ENCODE peak calls at places on chromosomes 4 and X, in ten cellular contexts. One of them, this sample, is unnamed.

GRCh38 chrX:17944833-17945497 is 83.9 kb upstream of the RAI2 start:
- DNase-seq in ovary: no peak
- DNase-seq in brain microvascular endothelial cell: no peak
- DNase-seq in thyroid gland: no peak
- DNase-seq in fibroblast of lung: peak; percentile 1
- DNase-seq in CD4-positive, alpha-beta memory T cell: no peak
- DNase-seq in DND-41: peak; percentile 14
- DNase-seq in cardiac muscle cell: peak; percentile 4
- DNase-seq in endothelial cell of umbilical vein: peak; percentile 1
- DNase-seq in GM23338: peak; percentile 57
- DNase-seq in this sample: peak; percentile 4

GRCh38 chrX:30561191-30561590 is 16.4 kb downstream of the TASL start:
- DNase-seq in ovary: no peak
- DNase-seq in brain microvascular endothelial cell: no peak
- DNase-seq in thyroid gland: no peak
- DNase-seq in fibroblast of lung: peak; percentile 18
- DNase-seq in CD4-positive, alpha-beta memory T cell: no peak
- DNase-seq in DND-41: no peak
- DNase-seq in cardiac muscle cell: peak; percentile 50
- DNase-seq in endothelial cell of umbilical vein: no peak
- DNase-seq in GM23338: no peak
- DNase-seq in this sample: no peak

GRCh38 chr4:180134116-180134866 is 2108.9 kb upstream of the TENM3 start:
- DNase-seq in ovary: no peak
- DNase-seq in brain microvascular endothelial cell: no peak
- DNase-seq in thyroid gland: peak; percentile 4
- DNase-seq in fibroblast of lung: peak; percentile 19
- DNase-seq in CD4-positive, alpha-beta memory T cell: no peak
- DNase-seq in DND-41: no peak
- DNase-seq in cardiac muscle cell: peak; percentile 72
- DNase-seq in endothelial cell of umbilical vein: no peak
- DNase-seq in GM23338: peak; percentile 30
- DNase-seq in this sample: no peak

GRCh38 chrX:70769659-70770232 is 138.8 kb downstream of the TEX11 start:
- DNase-seq in ovary: no peak
- DNase-seq in brain microvascular endothelial cell: no peak
- DNase-seq in thyroid gland: no peak
- DNase-seq in fibroblast of lung: peak; percentile 5
- DNase-seq in CD4-positive, alpha-beta memory T cell: no peak
- DNase-seq in DND-41: no peak
- DNase-seq in cardiac muscle cell: no peak
- DNase-seq in endothelial cell of umbilical vein: peak; percentile 3
- DNase-seq in GM23338: peak; percentile 4
- DNase-seq in this sample: peak; percentile 15

GRCh38 chrX:119887721-119888425 is 7.8 kb upstream of the AKAP14 start:
- DNase-seq in ovary: peak; percentile 29
- DNase-seq in brain microvascular endothelial cell: peak; percentile 29
- DNase-seq in thyroid gland: peak; percentile 56
- DNase-seq in fibroblast of lung: peak; percentile 49
- DNase-seq in CD4-positive, alpha-beta memory T cell: peak; percentile 54
- DNase-seq in DND-41: no peak
- DNase-seq in cardiac muscle cell: peak; percentile 65
- DNase-seq in endothelial cell of umbilical vein: peak; percentile 57
- DNase-seq in GM23338: peak; percentile 89
- DNase-seq in this sample: peak; percentile 65

GRCh38 chrX:41522681-41523080 is 75.5 kb downstream of the NYX start:
- DNase-seq in ovary: no peak
- DNase-seq in brain microvascular endothelial cell: no peak
- DNase-seq in thyroid gland: no peak
- DNase-seq in fibroblast of lung: no peak
- DNase-seq in CD4-positive, alpha-beta memory T cell: no peak
- DNase-seq in DND-41: no peak
- DNase-seq in cardiac muscle cell: no peak
- DNase-seq in endothelial cell of umbilical vein: no peak
- DNase-seq in GM23338: no peak
- DNase-seq in this sample: no peak

GRCh38 chrX:70504772-70505450 is 60.3 kb downstream of the DLG3 start:
- DNase-seq in ovary: no peak
- DNase-seq in brain microvascular endothelial cell: no peak
- DNase-seq in thyroid gland: no peak
- DNase-seq in fibroblast of lung: no peak
- DNase-seq in CD4-positive, alpha-beta memory T cell: no peak
- DNase-seq in DND-41: no peak
- DNase-seq in cardiac muscle cell: no peak
- DNase-seq in endothelial cell of umbilical vein: no peak
- DNase-seq in GM23338: no peak
- DNase-seq in this sample: no peak

GRCh38 chrX:1249101-1249887 is 19.3 kb upstream of the CSF2RA start:
- DNase-seq in ovary: no peak
- DNase-seq in brain microvascular endothelial cell: peak; percentile 12
- DNase-seq in thyroid gland: peak; percentile 47
- DNase-seq in fibroblast of lung: no peak
- DNase-seq in CD4-positive, alpha-beta memory T cell: peak; percentile 55
- DNase-seq in DND-41: peak; percentile 27
- DNase-seq in cardiac muscle cell: peak; percentile 82
- DNase-seq in endothelial cell of umbilical vein: no peak
- DNase-seq in GM23338: peak; percentile 86
- DNase-seq in this sample: peak; percentile 90

GRCh38 chr4:7195546-7196282 is 3.4 kb downstream of the SORCS2 start:
- DNase-seq in ovary: no peak
- DNase-seq in brain microvascular endothelial cell: peak; percentile 26
- DNase-seq in thyroid gland: no peak
- DNase-seq in fibroblast of lung: no peak
- DNase-seq in CD4-positive, alpha-beta memory T cell: no peak
- DNase-seq in DND-41: no peak
- DNase-seq in cardiac muscle cell: no peak
- DNase-seq in endothelial cell of umbilical vein: no peak
- DNase-seq in GM23338: no peak
- DNase-seq in this sample: no peak

GRCh38 chrX:39749728-39750127 is 348.0 kb downstream of the BCOR start:
- DNase-seq in ovary: no peak
- DNase-seq in brain microvascular endothelial cell: no peak
- DNase-seq in thyroid gland: no peak
- DNase-seq in fibroblast of lung: no peak
- DNase-seq in CD4-positive, alpha-beta memory T cell: no peak
- DNase-seq in DND-41: no peak
- DNase-seq in cardiac muscle cell: no peak
- DNase-seq in endothelial cell of umbilical vein: no peak
- DNase-seq in GM23338: peak; percentile 51
- DNase-seq in this sample: no peak

GRCh38 chr4:122539861-122540465 is 80.9 kb downstream of the IL21 start:
- DNase-seq in ovary: no peak
- DNase-seq in brain microvascular endothelial cell: peak; percentile 11
- DNase-seq in thyroid gland: no peak
- DNase-seq in fibroblast of lung: no peak
- DNase-seq in CD4-positive, alpha-beta memory T cell: peak; percentile 36
- DNase-seq in DND-41: no peak
- DNase-seq in cardiac muscle cell: no peak
- DNase-seq in endothelial cell of umbilical vein: peak; percentile 35
- DNase-seq in GM23338: no peak
- DNase-seq in this sample: no peak

GRCh38 chr4:78552398-78553396 is 1.1 kb downstream of the ANXA3 start:
- DNase-seq in ovary: no peak
- DNase-seq in brain microvascular endothelial cell: no peak
- DNase-seq in thyroid gland: peak; percentile 78
- DNase-seq in fibroblast of lung: no peak
- DNase-seq in CD4-positive, alpha-beta memory T cell: no peak
- DNase-seq in DND-41: no peak
- DNase-seq in cardiac muscle cell: peak; percentile 63
- DNase-seq in endothelial cell of umbilical vein: peak; percentile 76
- DNase-seq in GM23338: peak; percentile 87
- DNase-seq in this sample: no peak

GRCh38 chr4:5747746-5748365 is 36.9 kb downstream of the EVC start:
- DNase-seq in ovary: no peak
- DNase-seq in brain microvascular endothelial cell: peak; percentile 98
- DNase-seq in thyroid gland: peak; percentile 44
- DNase-seq in fibroblast of lung: peak; percentile 96
- DNase-seq in CD4-positive, alpha-beta memory T cell: no peak
- DNase-seq in DND-41: no peak
- DNase-seq in cardiac muscle cell: no peak
- DNase-seq in endothelial cell of umbilical vein: peak; percentile 93
- DNase-seq in GM23338: no peak
- DNase-seq in this sample: no peak

GRCh38 chrX:12480956-12481355 is 310.3 kb upstream of the PRPS2 start:
- DNase-seq in ovary: no peak
- DNase-seq in brain microvascular endothelial cell: no peak
- DNase-seq in thyroid gland: no peak
- DNase-seq in fibroblast of lung: no peak
- DNase-seq in CD4-positive, alpha-beta memory T cell: no peak
- DNase-seq in DND-41: no peak
- DNase-seq in cardiac muscle cell: no peak
- DNase-seq in endothelial cell of umbilical vein: no peak
- DNase-seq in GM23338: no peak
- DNase-seq in this sample: no peak

GRCh38 chr4:111268769-111269414 is 646.0 kb upstream of the PITX2 start:
- DNase-seq in ovary: no peak
- DNase-seq in brain microvascular endothelial cell: peak; percentile 1
- DNase-seq in thyroid gland: no peak
- DNase-seq in fibroblast of lung: peak; percentile 0
- DNase-seq in CD4-positive, alpha-beta memory T cell: no peak
- DNase-seq in DND-41: no peak
- DNase-seq in cardiac muscle cell: no peak
- DNase-seq in endothelial cell of umbilical vein: peak; percentile 50
- DNase-seq in GM23338: no peak
- DNase-seq in this sample: no peak

GRCh38 chrX:122866527-122866926 is 317.6 kb upstream of the GRIA3 start:
- DNase-seq in ovary: no peak
- DNase-seq in brain microvascular endothelial cell: peak; percentile 69
- DNase-seq in thyroid gland: no peak
- DNase-seq in fibroblast of lung: peak; percentile 40
- DNase-seq in CD4-positive, alpha-beta memory T cell: no peak
- DNase-seq in DND-41: no peak
- DNase-seq in cardiac muscle cell: no peak
- DNase-seq in endothelial cell of umbilical vein: peak; percentile 81
- DNase-seq in GM23338: no peak
- DNase-seq in this sample: no peak

GRCh38 chrX:153459976-153460375 is 10.4 kb downstream of the HAUS7 start:
- DNase-seq in ovary: no peak
- DNase-seq in brain microvascular endothelial cell: peak; percentile 50
- DNase-seq in thyroid gland: peak; percentile 28
- DNase-seq in fibroblast of lung: peak; percentile 38
- DNase-seq in CD4-positive, alpha-beta memory T cell: no peak
- DNase-seq in DND-41: no peak
- DNase-seq in cardiac muscle cell: no peak
- DNase-seq in endothelial cell of umbilical vein: peak; percentile 71
- DNase-seq in GM23338: no peak
- DNase-seq in this sample: no peak

DNA sequence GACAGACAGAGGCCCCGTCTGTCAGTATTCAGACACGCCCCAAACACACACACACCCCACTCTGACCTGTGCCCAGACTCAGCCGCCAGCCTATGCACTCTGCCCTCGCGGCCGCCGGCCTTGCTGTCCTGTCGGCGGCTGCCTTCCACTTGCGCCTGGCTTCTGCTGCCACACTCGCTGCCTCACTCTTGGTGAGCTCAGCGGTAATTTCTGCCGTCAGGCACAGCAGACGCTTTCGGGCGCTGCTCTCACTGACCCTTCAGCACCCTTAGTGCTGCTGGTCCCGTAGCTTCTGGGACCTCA is 10.3 kb downstream of the PIGG start:
- DNase-seq in ovary: no peak
- DNase-seq in brain microvascular endothelial cell: no peak
- DNase-seq in thyroid gland: no peak
- DNase-seq in fibroblast of lung: no peak
- DNase-seq in CD4-positive, alpha-beta memory T cell: no peak
- DNase-seq in DND-41: no peak
- DNase-seq in cardiac muscle cell: no peak
- DNase-seq in endothelial cell of umbilical vein: no peak
- DNase-seq in GM23338: no peak
- DNase-seq in this sample: no peak
- H3K27ac ChIP-seq in ovary: no peak overlapping the region
- H3K27ac ChIP-seq in brain microvascular endothelial cell: no peak overlapping the region
- H3K27ac ChIP-seq in thyroid gland: no peak overlapping the region
- H3K27ac ChIP-seq in fibroblast of lung: no peak overlapping the region
- H3K27ac ChIP-seq in CD4-positive, alpha-beta memory T cell: no peak overlapping the region
- H3K27ac ChIP-seq in DND-41: no peak overlapping the region
- H3K27ac ChIP-seq in cardiac muscle cell: no peak overlapping the region
- H3K27ac ChIP-seq in endothelial cell of umbilical vein: no peak overlapping the region
- H3K27ac ChIP-seq in GM23338: no peak overlapping the region
- H3K27ac ChIP-seq in this sample: no peak overlapping the region

GRCh38 chr4:53175640-53176039 is 190.2 kb downstream of the SCFD2 start:
- DNase-seq in ovary: no peak
- DNase-seq in brain microvascular endothelial cell: no peak
- DNase-seq in thyroid gland: no peak
- DNase-seq in fibroblast of lung: no peak
- DNase-seq in CD4-positive, alpha-beta memory T cell: no peak
- DNase-seq in DND-41: no peak
- DNase-seq in cardiac muscle cell: no peak
- DNase-seq in endothelial cell of umbilical vein: no peak
- DNase-seq in GM23338: no peak
- DNase-seq in this sample: no peak
- H3K27ac ChIP-seq in ovary: no peak overlapping the region
- H3K27ac ChIP-seq in brain microvascular endothelial cell: no peak overlapping the region
- H3K27ac ChIP-seq in thyroid gland: no peak overlapping the region
- H3K27ac ChIP-seq in fibroblast of lung: no peak overlapping the region
- H3K27ac ChIP-seq in CD4-positive, alpha-beta memory T cell: no peak overlapping the region
- H3K27ac ChIP-seq in DND-41: no peak overlapping the region
- H3K27ac ChIP-seq in cardiac muscle cell: no peak overlapping the region
- H3K27ac ChIP-seq in endothelial cell of umbilical vein: no peak overlapping the region
- H3K27ac ChIP-seq in GM23338: no peak overlapping the region
- H3K27ac ChIP-seq in this sample: no peak overlapping the region

DNA sequence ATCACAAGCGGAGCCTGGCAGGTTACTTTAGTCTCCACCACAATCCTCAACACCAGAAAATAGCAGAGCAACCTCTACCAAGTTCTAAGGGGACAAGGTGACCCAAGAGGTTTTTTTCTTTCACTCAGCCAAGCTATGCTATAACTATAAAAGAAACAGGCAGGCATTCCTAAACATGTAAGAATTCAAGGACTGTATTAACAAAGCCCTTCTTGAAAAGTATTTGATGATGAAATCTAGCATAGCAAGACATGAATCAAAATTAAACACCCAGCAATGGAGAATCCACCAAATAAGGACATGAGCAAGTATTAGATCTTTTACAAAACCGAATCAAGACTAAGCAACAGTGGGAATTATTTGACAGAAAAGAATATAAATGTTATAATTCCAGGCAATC is 25.7 kb upstream of the C1QTNF7 start:
- DNase-seq in ovary: no peak
- DNase-seq in brain microvascular endothelial cell: no peak
- DNase-seq in thyroid gland: no peak
- DNase-seq in fibroblast of lung: peak; percentile 81
- DNase-seq in CD4-positive, alpha-beta memory T cell: no peak
- DNase-seq in DND-41: no peak
- DNase-seq in cardiac muscle cell: no peak
- DNase-seq in endothelial cell of umbilical vein: no peak
- DNase-seq in GM23338: no peak
- DNase-seq in this sample: no peak
- H3K27ac ChIP-seq in ovary: no peak overlapping the region
- H3K27ac ChIP-seq in brain microvascular endothelial cell: peak overlapping the region; percentile 4
- H3K27ac ChIP-seq in thyroid gland: no peak overlapping the region
- H3K27ac ChIP-seq in fibroblast of lung: peak overlapping the region; percentile 40
- H3K27ac ChIP-seq in CD4-positive, alpha-beta memory T cell: no peak overlapping the region
- H3K27ac ChIP-seq in DND-41: peak overlapping the region; percentile 74
- H3K27ac ChIP-seq in cardiac muscle cell: no peak overlapping the region
- H3K27ac ChIP-seq in endothelial cell of umbilical vein: no peak overlapping the region
- H3K27ac ChIP-seq in GM23338: no peak overlapping the region
- H3K27ac ChIP-seq in this sample: no peak overlapping the region

DNA sequence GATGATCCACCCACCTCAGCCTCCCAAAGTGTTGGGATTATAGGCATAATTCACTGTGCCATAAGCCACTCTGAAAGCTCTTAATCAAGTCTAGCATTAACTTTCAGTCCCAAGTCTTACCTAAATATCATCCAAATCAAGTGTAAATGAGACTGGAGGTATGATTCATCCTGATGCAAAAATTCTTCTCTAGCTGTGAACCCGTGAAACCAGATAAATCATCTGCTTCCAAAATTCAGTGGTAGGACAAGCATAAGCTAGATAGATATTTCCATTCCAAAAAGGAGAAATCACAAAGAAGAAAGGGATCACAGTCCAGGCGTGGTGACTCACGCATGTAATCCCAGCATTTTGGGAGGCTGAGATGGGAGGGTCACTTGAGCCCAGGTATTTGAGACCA is 8.8 kb upstream of the TBC1D25 start:
- DNase-seq in ovary: no peak
- DNase-seq in brain microvascular endothelial cell: no peak
- DNase-seq in thyroid gland: no peak
- DNase-seq in fibroblast of lung: no peak
- DNase-seq in CD4-positive, alpha-beta memory T cell: no peak
- DNase-seq in DND-41: no peak
- DNase-seq in cardiac muscle cell: no peak
- DNase-seq in endothelial cell of umbilical vein: no peak
- DNase-seq in GM23338: no peak
- DNase-seq in this sample: no peak
- H3K27ac ChIP-seq in ovary: no peak overlapping the region
- H3K27ac ChIP-seq in brain microvascular endothelial cell: no peak overlapping the region
- H3K27ac ChIP-seq in thyroid gland: no peak overlapping the region
- H3K27ac ChIP-seq in fibroblast of lung: no peak overlapping the region
- H3K27ac ChIP-seq in CD4-positive, alpha-beta memory T cell: no peak overlapping the region
- H3K27ac ChIP-seq in DND-41: no peak overlapping the region
- H3K27ac ChIP-seq in cardiac muscle cell: no peak overlapping the region
- H3K27ac ChIP-seq in endothelial cell of umbilical vein: no peak overlapping the region
- H3K27ac ChIP-seq in GM23338: no peak overlapping the region
- H3K27ac ChIP-seq in this sample: no peak overlapping the region